ENCODE peak calls at places on chromosomes 16 and 17, in four cellular contexts. Z is body of pancreas, O is left ventricle myocardium inferior, R is endothelial cell of umbilical vein. I is an unnamed sample.
A peak's percentile ranks its signal among the peaks of the same experiment; 100 is the strongest.

GRCh38 chr17:80970044-80970761 is 21.4 kb upstream of the CHMP6 start:
- DNase-seq in Z (peak; percentile 31), O (peak; percentile 55), R (no peak), I (no peak)

GRCh38 chr17:75447951-75448856 is 8.2 kb upstream of the TMEM94 start:
- DNase-seq in Z (no peak), O (no peak), R (no peak), I (no peak)

GRCh38 chr17:82236142-82236971 is 7.5 kb downstream of the SLC16A3 start:
- DNase-seq in Z (peak; percentile 82), O (peak; percentile 67), R (peak; percentile 45), I (no peak)

GRCh38 chr16:88088161-88088581 is 136.9 kb downstream of the BANP start:
- DNase-seq in Z (no peak), O (peak; percentile 48), R (no peak), I (no peak)

GRCh38 chr16:24152826-24153225 is 103.3 kb upstream of the CACNG3 start:
- DNase-seq in Z (no peak), O (no peak), R (no peak), I (no peak)

GRCh38 chr17:73280191-73280590 is 18.5 kb upstream of the CPSF4L start:
- DNase-seq in Z (no peak), O (no peak), R (no peak), I (no peak)

GRCh38 chr16:4679854-4680636 is 13.3 kb upstream of the NUDT16L1 start:
- DNase-seq in Z (peak; percentile 44), O (peak; percentile 76), R (no peak), I (no peak)

GRCh38 chr17:62816282-62816839 is 8.2 kb upstream of the MARCHF10 start:
- DNase-seq in Z (no peak), O (no peak), R (no peak), I (no peak)

GRCh38 chr16:64615647-64616280 is 506.1 kb downstream of the CDH11 start:
- DNase-seq in Z (peak; percentile 26), O (peak; percentile 21), R (no peak), I (no peak)

GRCh38 chr16:57735755-57736418 is at the start of gene KATNB1:
- DNase-seq in Z (no peak), O (peak; percentile 18), R (no peak), I (no peak)

GRCh38 chr16:57734308-57734924 is 1.2 kb upstream of the KATNB1 start:
- DNase-seq in Z (no peak), O (no peak), R (no peak), I (no peak)

GRCh38 chr16:57734925-57735754 is 430 bp upstream of the KATNB1 start:
- DNase-seq in Z (peak; percentile 98), O (peak; percentile 98), R (peak; percentile 100), I (peak; percentile 100)

GRCh38 chr16:57738844-57739243 is 3.3 kb downstream of the KATNB1 start:
- DNase-seq in Z (no peak), O (no peak), R (no peak), I (no peak)

DNA sequence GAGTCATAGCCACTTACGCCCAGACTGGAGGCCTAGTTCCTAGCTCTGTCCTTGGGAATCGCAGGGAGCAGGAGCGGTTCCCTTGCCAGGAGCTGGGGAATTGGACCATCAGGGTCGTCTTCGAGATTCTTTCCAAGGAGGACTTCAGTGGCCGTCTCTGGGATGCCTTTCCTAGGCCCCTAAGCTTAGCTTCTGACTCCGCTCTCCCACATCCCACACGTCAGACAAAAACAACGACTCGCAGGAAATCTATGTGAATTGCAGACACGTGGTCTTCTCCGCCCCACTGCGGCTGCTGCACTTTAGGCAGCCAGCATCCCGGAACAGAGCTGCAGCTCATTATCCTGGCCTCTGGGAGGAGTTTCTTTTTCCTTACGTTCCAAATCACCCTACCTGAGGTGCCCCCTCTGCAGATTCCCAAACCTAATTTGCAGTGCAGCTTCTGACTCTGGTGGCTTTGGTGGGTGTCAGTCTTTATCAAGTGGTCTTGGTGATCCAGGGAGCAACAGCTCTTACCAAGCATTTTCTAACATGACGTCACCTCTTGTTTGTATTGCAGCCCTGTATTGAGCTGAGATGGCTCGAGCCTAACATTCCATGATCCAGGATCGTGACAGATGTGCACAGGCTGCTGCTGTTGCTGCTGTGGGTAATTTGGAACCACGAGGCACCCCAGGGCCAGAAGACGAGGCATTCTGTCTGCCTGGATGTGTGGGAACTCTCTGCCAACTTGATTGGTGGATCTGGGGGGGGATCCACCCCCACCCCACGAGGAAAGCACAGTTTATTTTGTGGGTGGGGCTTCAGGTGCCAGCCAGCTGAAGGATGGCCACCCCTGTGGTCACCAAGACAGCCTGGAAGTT is 1.1 kb downstream of the KATNB1 start:
- DNase-seq in Z (peak; percentile 53), O (peak; percentile 16), R (peak; percentile 79), I (peak; percentile 40)
- TF ChIP-seq CTCF in Z (no peak), O (peak; percentile 20), R (no peak), I (no peak)

GRCh38 chr16:29900102-29900887 is at the start of gene ASPHD1:
- DNase-seq in Z (peak; percentile 85), O (peak; percentile 71), R (peak; percentile 49), I (peak; percentile 16)

GRCh38 chr16:29903579-29903978 is 3.3 kb downstream of the ASPHD1 start:
- DNase-seq in Z (no peak), O (no peak), R (no peak), I (no peak)

GRCh38 chr16:29900888-29901606 is 759 bp downstream of the ASPHD1 start:
- DNase-seq in Z (no peak), O (no peak), R (no peak), I (no peak)

GRCh38 chr16:29899516-29900101 is at the start of gene SEZ6L2:
- DNase-seq in Z (peak; percentile 90), O (peak; percentile 31), R (peak; percentile 79), I (peak; percentile 12)

DNA sequence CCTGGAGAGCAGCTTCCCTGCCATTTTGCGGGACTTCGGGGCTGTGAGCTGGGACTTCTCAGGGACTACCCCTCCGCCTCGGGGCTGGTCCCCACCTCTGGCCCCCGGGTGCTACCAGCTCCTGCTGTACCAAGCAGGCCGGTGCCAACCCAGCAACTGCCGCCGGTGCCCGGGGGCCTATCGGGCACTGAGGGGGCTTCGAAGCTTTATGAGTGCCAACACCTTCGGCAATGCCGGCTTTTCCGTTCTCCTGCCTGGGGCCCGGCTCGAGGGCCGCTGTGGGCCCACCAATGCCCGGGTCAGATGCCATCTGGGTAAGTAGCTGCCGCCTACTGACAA is 1.3 kb downstream of the ASPHD1 start:
- DNase-seq in Z (no peak), O (no peak), R (no peak), I (no peak)
- H3K4me3 ChIP-seq in Z (no peak overlapping the region), O (no peak overlapping the region), R (no peak overlapping the region), I (peak overlapping the region; percentile 70)

DNA sequence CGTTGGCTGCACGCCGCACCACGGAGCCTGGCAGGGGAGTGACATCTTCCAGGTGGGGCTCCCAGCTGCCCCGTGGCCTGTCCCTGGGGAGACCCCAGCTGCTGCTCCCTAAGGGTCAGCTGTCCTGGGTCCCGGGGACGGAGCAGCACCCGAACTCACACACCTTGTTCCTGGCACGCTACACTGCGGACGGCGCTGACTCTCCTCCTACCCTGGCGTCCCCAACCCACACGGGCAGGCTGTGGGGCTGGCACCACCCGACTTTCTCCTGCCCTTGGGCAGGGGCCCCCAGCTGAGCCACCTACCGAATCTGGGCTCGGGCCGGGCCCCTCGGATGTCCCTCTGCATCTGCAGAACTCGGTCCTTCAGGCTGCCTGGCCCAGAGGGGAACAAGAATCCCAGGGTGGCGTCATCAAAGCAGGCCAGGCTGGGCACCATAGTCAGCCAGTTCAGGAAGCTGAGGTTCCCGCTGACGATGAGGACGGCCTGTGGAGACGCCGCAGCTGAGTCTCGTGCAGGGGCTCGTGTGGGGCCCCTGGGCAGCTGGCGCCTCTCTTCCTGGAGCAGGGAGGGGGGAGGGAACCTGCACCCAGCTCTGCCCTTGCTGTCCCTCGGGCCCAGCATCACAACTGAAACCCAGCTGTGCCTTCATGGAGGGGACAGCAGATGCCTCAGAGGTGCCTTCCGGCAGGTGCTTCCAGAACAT is 70.5 kb upstream of the GNG13 start:
- DNase-seq in Z (no peak), O (peak; percentile 10), R (no peak), I (no peak)
- TF ChIP-seq CTCF in Z (no peak), O (no peak), R (no peak), I (no peak)

GRCh38 chr17:3002538-3003301 is 60.7 kb downstream of the OR1D5 start:
- DNase-seq in Z (peak; percentile 52), O (no peak), R (no peak), I (no peak)

GRCh38 chr17:3004925-3005324 is 58.5 kb downstream of the OR1D5 start:
- DNase-seq in Z (peak; percentile 25), O (no peak), R (no peak), I (no peak)

GRCh38 chr17:3005696-3006095 is 57.7 kb downstream of the OR1D5 start:
- DNase-seq in Z (no peak), O (no peak), R (no peak), I (no peak)

GRCh38 chr17:3004150-3004801 is 59.1 kb downstream of the OR1D5 start:
- DNase-seq in Z (peak; percentile 100), O (peak; percentile 99), R (peak; percentile 99), I (peak; percentile 46)

DNA sequence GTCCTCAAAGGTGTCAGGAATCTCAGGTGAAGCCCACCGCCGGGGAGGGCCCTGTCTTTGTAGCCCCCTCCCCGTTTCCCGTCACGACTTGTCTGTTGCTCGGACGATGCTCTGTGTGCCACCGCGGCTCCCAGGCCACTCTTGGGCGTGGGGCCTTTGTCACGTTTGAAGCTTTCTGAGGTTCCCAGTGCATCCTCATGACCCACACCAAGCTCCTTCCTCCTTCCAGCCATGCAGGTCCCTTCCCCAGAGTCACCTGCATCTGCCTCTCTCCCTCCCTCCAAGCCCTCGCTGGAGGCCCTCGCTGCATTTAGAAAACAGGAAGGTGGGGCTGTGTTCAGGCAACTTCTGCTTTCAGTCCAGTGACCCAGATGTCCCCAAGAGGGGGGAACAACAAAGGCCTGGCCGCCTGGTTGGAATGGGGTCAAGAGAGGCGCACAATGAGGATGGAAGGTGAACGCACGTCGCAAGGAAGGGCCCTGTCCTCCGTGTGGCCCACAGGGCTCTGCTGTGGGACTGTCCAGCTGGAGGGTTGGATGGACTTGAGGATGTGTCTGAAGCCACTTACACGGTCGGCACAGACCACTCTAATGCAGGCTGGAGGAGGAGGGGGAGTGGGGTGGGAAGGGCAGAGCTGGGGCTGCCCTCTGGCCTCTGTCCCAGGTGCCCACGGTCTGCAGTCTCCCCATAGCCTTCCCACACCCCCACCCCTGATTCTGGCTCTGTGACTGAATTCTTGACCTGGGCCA is 59.8 kb downstream of the OR1D5 start:
- DNase-seq in Z (peak; percentile 38), O (peak; percentile 44), R (no peak), I (no peak)
- H3K4me3 ChIP-seq in Z (no peak overlapping the region), O (peak overlapping the region; percentile 53), R (no peak overlapping the region), I (no peak overlapping the region)

GRCh38 chr16:2429771-2430663 is 770 bp downstream of the CCNF start:
- DNase-seq in Z (no peak), O (no peak), R (peak; percentile 21), I (no peak)

GRCh38 chr16:2428051-2428786 is 1.0 kb upstream of the CCNF start:
- DNase-seq in Z (peak; percentile 58), O (no peak), R (no peak), I (no peak)

GRCh38 chr16:2428787-2429036 is 535 bp upstream of the CCNF start:
- DNase-seq in Z (no peak), O (no peak), R (no peak), I (no peak)

GRCh38 chr16:2427526-2427925 is 1.7 kb upstream of the CCNF start:
- DNase-seq in Z (no peak), O (no peak), R (no peak), I (no peak)

GRCh38 chr16:2429037-2429770 is at the start of gene CCNF:
- DNase-seq in Z (peak; percentile 98), O (peak; percentile 98), R (peak; percentile 96), I (peak; percentile 40)
- TF ChIP-seq CTCF in Z (no peak), O (peak; percentile 37), R (no peak), I (peak; percentile 3)

I was measured in AG04449.